ENCODE peak calls at places on chromosome 2, in six cellular contexts. F is NCI-H1436; Q is left colon; U is activated CD4-positive, alpha-beta T cell treated with anti-CD3 and anti-CD28 coated beads for 24 hours; R is T-helper 1 cell; J is smooth muscle cell of the brain vasculature. I is an unnamed sample.

GRCh38 chr2:121530210-121530562 is 494 bp upstream of the RNU4ATAC start:
- DNase-seq in F (peak; percentile 61), R (no peak), Q (peak; percentile 75), J (no peak), U (no peak), I (peak; percentile 61)

GRCh38 chr2:16037808-16038457 is 97.6 kb downstream of the MYCN start:
- DNase-seq in U (no peak), J (no peak), R (no peak), Q (no peak), F (no peak), I (no peak)

GRCh38 chr2:241545113-241545512 is 13.4 kb upstream of the BOK start:
- DNase-seq in F (no peak), Q (no peak), R (no peak), U (no peak), J (no peak), I (no peak)

GRCh38 chr2:180979086-180979934 is 1.1 kb upstream of the UBE2E3 start:
- DNase-seq in F (no peak), R (no peak), Q (no peak), U (no peak), J (no peak), I (no peak)

GRCh38 chr2:239307221-239307569 is 93.6 kb downstream of the HDAC4 start:
- DNase-seq in Q (no peak), J (no peak), U (no peak), R (no peak), F (no peak), I (no peak)

GRCh38 chr2:169354244-169354643 is 8.1 kb downstream of the LRP2 start:
- DNase-seq in J (no peak), Q (no peak), F (no peak), R (no peak), U (no peak), I (no peak)

GRCh38 chr2:22355816-22356433 is 1029.1 kb upstream of the KLHL29 start:
- DNase-seq in R (peak; percentile 2), F (peak; percentile 1), J (no peak), U (peak; percentile 9), Q (peak; percentile 24), I (peak; percentile 19)

GRCh38 chr2:3500326-3500899 is 18.9 kb downstream of the ADI1 start:
- DNase-seq in F (no peak), J (no peak), R (no peak), Q (no peak), U (no peak), I (no peak)

GRCh38 chr2:43225788-43226557 is 433 bp downstream of the ZFP36L2 start:
- DNase-seq in J (no peak), Q (peak; percentile 74), R (peak; percentile 61), F (no peak), U (peak; percentile 43), I (peak; percentile 79)

GRCh38 chr2:129092871-129093385 is 774.3 kb upstream of the HS6ST1 start:
- DNase-seq in R (no peak), J (no peak), U (no peak), Q (no peak), F (no peak), I (no peak)

GRCh38 chr2:20669609-20670314 is 2.8 kb downstream of the GDF7 start:
- DNase-seq in F (no peak), Q (no peak), R (no peak), U (no peak), J (no peak), I (no peak)

GRCh38 chr2:225842939-225843338 is 443.4 kb downstream of the NYAP2 start:
- DNase-seq in F (no peak), J (peak; percentile 6), R (no peak), Q (no peak), U (no peak), I (no peak)

GRCh38 chr2:1483551-1483950 is 70.3 kb downstream of the TPO start:
- DNase-seq in U (no peak), J (no peak), F (no peak), R (no peak), Q (no peak), I (no peak)

GRCh38 chr2:12169721-12170120 is 423.3 kb downstream of the LPIN1 start:
- DNase-seq in Q (peak; percentile 36), J (no peak), F (no peak), U (no peak), R (no peak), I (no peak)

GRCh38 chr2:113894156-113894743 is 4.4 kb downstream of the ACTR3 start:
- DNase-seq in R (no peak), J (peak; percentile 62), F (no peak), Q (no peak), U (no peak), I (no peak)

GRCh38 chr2:186590538-186591441 is 934 bp downstream of the ITGAV start:
- DNase-seq in R (no peak), F (no peak), Q (no peak), J (no peak), U (no peak), I (no peak)

GRCh38 chr2:158178646-158179045 is 77.0 kb downstream of the UPP2 start:
- DNase-seq in J (no peak), U (no peak), Q (no peak), F (no peak), R (no peak), I (no peak)

GRCh38 chr2:187453078-187453641 is 5.1 kb upstream of the CALCRL start:
- DNase-seq in Q (no peak), J (no peak), U (no peak), F (peak; percentile 60), R (no peak), I (no peak)

GRCh38 chr2:72116081-72116533 is 31.6 kb downstream of the CYP26B1 start:
- DNase-seq in J (no peak), F (peak; percentile 12), R (no peak), U (no peak), Q (no peak), I (no peak)

GRCh38 chr2:61178603-61179545 is 16.9 kb downstream of the C2orf74 start:
- DNase-seq in U (no peak), R (no peak), J (no peak), F (no peak), Q (no peak), I (no peak)

GRCh38 chr2:207162319-207162718 is 3.4 kb downstream of the KLF7 start:
- DNase-seq in U (no peak), R (no peak), Q (no peak), F (no peak), J (no peak), I (no peak)

GRCh38 chr2:163551974-163552373 is 183.8 kb downstream of the FIGN start:
- DNase-seq in J (no peak), R (no peak), Q (no peak), F (no peak), U (no peak), I (no peak)

GRCh38 chr2:155836439-155836838 is 496.1 kb downstream of the NR4A2 start:
- DNase-seq in U (no peak), R (no peak), F (no peak), Q (no peak), J (no peak), I (no peak)

GRCh38 chr2:55309441-55309840 is 40.4 kb upstream of the MTIF2 start:
- DNase-seq in Q (no peak), R (no peak), U (no peak), F (no peak), J (peak; percentile 40), I (no peak)

GRCh38 chr2:73105511-73105971 is 7.2 kb downstream of the RAB11FIP5 start:
- DNase-seq in U (no peak), F (no peak), J (no peak), Q (no peak), R (no peak), I (no peak)

GRCh38 chr2:58377181-58377580 is 136.1 kb upstream of the FANCL start:
- DNase-seq in Q (no peak), R (no peak), F (no peak), J (no peak), U (no peak), I (no peak)

GRCh38 chr2:133886735-133887675 is 318.7 kb upstream of the NCKAP5 start:
- DNase-seq in R (peak; percentile 25), Q (peak; percentile 39), J (peak; percentile 15), F (peak; percentile 39), U (peak; percentile 12), I (peak; percentile 36)

GRCh38 chr2:63477686-63478085 is 110.6 kb downstream of the WDPCP start:
- DNase-seq in F (no peak), J (no peak), U (no peak), R (no peak), Q (no peak), I (no peak)